ENCODE peak calls at places on chromosomes 5 and 9, in four cellular contexts. One of them, this sample, is unnamed.
A peak's percentile ranks its signal among the peaks of the same experiment; 100 is the strongest.

GRCh38 chr9:73892371-73892770 is 604.8 kb upstream of the RORB start:
- DNase-seq in trophoblast cell: no peak
- DNase-seq in CD4-positive, CD25-positive, alpha-beta regulatory T cell: no peak
- DNase-seq in cardiac muscle cell: no peak
- DNase-seq in this sample: no peak

GRCh38 chr5:82355921-82356454 is 77.8 kb upstream of the RPS23 start:
- DNase-seq in cardiac muscle cell: no peak
- DNase-seq in trophoblast cell: no peak
- DNase-seq in CD4-positive, CD25-positive, alpha-beta regulatory T cell: no peak
- DNase-seq in this sample: no peak

GRCh38 chr9:97855486-97855875 is 2.5 kb downstream of the FOXE1 start:
- DNase-seq in cardiac muscle cell: no peak
- DNase-seq in CD4-positive, CD25-positive, alpha-beta regulatory T cell: no peak
- DNase-seq in trophoblast cell: no peak
- DNase-seq in this sample: no peak

GRCh38 chr9:99497641-99498040 is 275.6 kb downstream of the SEC61B start:
- DNase-seq in CD4-positive, CD25-positive, alpha-beta regulatory T cell: no peak
- DNase-seq in cardiac muscle cell: no peak
- DNase-seq in trophoblast cell: no peak
- DNase-seq in this sample: no peak

GRCh38 chr5:155872801-155873200 is 454.2 kb upstream of the SGCD start:
- DNase-seq in trophoblast cell: no peak
- DNase-seq in cardiac muscle cell: no peak
- DNase-seq in CD4-positive, CD25-positive, alpha-beta regulatory T cell: no peak
- DNase-seq in this sample: no peak

GRCh38 chr5:34970552-34970951 is 41.2 kb downstream of the DNAJC21 start:
- DNase-seq in trophoblast cell: no peak
- DNase-seq in cardiac muscle cell: no peak
- DNase-seq in CD4-positive, CD25-positive, alpha-beta regulatory T cell: no peak
- DNase-seq in this sample: no peak

GRCh38 chr9:33416996-33417395 is 14.6 kb upstream of the AQP7 start:
- DNase-seq in cardiac muscle cell: no peak
- DNase-seq in CD4-positive, CD25-positive, alpha-beta regulatory T cell: peak; percentile 83
- DNase-seq in trophoblast cell: no peak
- DNase-seq in this sample: peak; percentile 26

GRCh38 chr5:3836528-3836927 is 240.9 kb downstream of the IRX1 start:
- DNase-seq in trophoblast cell: peak; percentile 7
- DNase-seq in CD4-positive, CD25-positive, alpha-beta regulatory T cell: no peak
- DNase-seq in cardiac muscle cell: no peak
- DNase-seq in this sample: no peak

GRCh38 chr9:96331236-96331947 is 29.4 kb upstream of the HSD17B3 start:
- DNase-seq in CD4-positive, CD25-positive, alpha-beta regulatory T cell: no peak
- DNase-seq in cardiac muscle cell: no peak
- DNase-seq in trophoblast cell: peak; percentile 38
- DNase-seq in this sample: no peak

GRCh38 chr5:9956725-9957124 is 293.0 kb downstream of the ATPSCKMT start:
- DNase-seq in cardiac muscle cell: no peak
- DNase-seq in CD4-positive, CD25-positive, alpha-beta regulatory T cell: no peak
- DNase-seq in trophoblast cell: no peak
- DNase-seq in this sample: no peak

GRCh38 chr9:130106860-130107848 is 53.4 kb downstream of the GPR107 start:
- DNase-seq in cardiac muscle cell: peak; percentile 91
- DNase-seq in trophoblast cell: peak; percentile 88
- DNase-seq in CD4-positive, CD25-positive, alpha-beta regulatory T cell: peak; percentile 83
- DNase-seq in this sample: peak; percentile 58

GRCh38 chr9:77779010-77779409 is 130.9 kb upstream of the GNA14 start:
- DNase-seq in cardiac muscle cell: no peak
- DNase-seq in CD4-positive, CD25-positive, alpha-beta regulatory T cell: peak; percentile 41
- DNase-seq in trophoblast cell: no peak
- DNase-seq in this sample: no peak

GRCh38 chr9:106619211-106619610 is 243.8 kb upstream of the ZNF462 start:
- DNase-seq in CD4-positive, CD25-positive, alpha-beta regulatory T cell: no peak
- DNase-seq in trophoblast cell: no peak
- DNase-seq in cardiac muscle cell: no peak
- DNase-seq in this sample: no peak

GRCh38 chr5:132030610-132031009 is 19.2 kb upstream of the ACSL6 start:
- DNase-seq in cardiac muscle cell: no peak
- DNase-seq in CD4-positive, CD25-positive, alpha-beta regulatory T cell: no peak
- DNase-seq in trophoblast cell: no peak
- DNase-seq in this sample: no peak

GRCh38 chr5:151063136-151063544 is 17.7 kb downstream of the TNIP1 start:
- DNase-seq in trophoblast cell: peak; percentile 46
- DNase-seq in cardiac muscle cell: peak; percentile 28
- DNase-seq in CD4-positive, CD25-positive, alpha-beta regulatory T cell: no peak
- DNase-seq in this sample: no peak

GRCh38 chr9:132129535-132129934 is 32.3 kb upstream of the NTNG2 start:
- DNase-seq in cardiac muscle cell: no peak
- DNase-seq in CD4-positive, CD25-positive, alpha-beta regulatory T cell: no peak
- DNase-seq in trophoblast cell: no peak
- DNase-seq in this sample: no peak

DNA sequence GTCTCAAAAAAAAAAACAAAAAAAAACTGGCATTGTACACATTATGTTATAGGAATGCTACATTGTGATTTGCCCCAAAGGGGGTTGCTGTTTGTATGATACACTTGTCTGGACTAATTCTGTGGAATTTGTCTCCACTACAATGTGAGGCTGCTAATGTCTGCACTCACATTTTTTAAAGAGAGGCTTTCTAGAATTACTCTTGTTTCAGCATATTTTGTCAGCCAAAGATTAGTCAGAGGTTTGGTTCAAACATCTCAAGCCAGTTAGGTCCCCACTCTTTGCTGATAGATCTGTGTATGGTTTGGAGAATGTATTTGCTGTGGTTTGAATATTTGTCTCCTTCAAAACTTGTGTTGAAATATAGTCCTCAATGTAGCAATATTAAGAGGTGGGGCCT is 59.3 kb upstream of the ZNF169 start:
- DNase-seq in CD4-positive, CD25-positive, alpha-beta regulatory T cell: no peak
- DNase-seq in trophoblast cell: peak; percentile 79
- DNase-seq in cardiac muscle cell: no peak
- DNase-seq in this sample: no peak
- H3K9me3 ChIP-seq in CD4-positive, CD25-positive, alpha-beta regulatory T cell: peaks cover 23% of the 10 kb centered on the region
- H3K9me3 ChIP-seq in trophoblast cell: peaks cover 5% of the 10 kb centered on the region
- H3K9me3 ChIP-seq in cardiac muscle cell: no peaks in the 10 kb centered on the region
- H3K9me3 ChIP-seq in this sample: no peaks in the 10 kb centered on the region

GRCh38 chr5:12611132-12611531 is 706.9 kb upstream of the CTNND2 start:
- DNase-seq in cardiac muscle cell: no peak
- DNase-seq in CD4-positive, CD25-positive, alpha-beta regulatory T cell: no peak
- DNase-seq in trophoblast cell: no peak
- DNase-seq in this sample: no peak
- H3K9me3 ChIP-seq in cardiac muscle cell: no peaks in the 10 kb centered on the region
- H3K9me3 ChIP-seq in CD4-positive, CD25-positive, alpha-beta regulatory T cell: peaks cover 3% of the 10 kb centered on the region
- H3K9me3 ChIP-seq in trophoblast cell: no peaks in the 10 kb centered on the region
- H3K9me3 ChIP-seq in this sample: no peaks in the 10 kb centered on the region

GRCh38 chr5:179089502-179089901 is 29.3 kb downstream of the ZNF354C start:
- DNase-seq in cardiac muscle cell: no peak
- DNase-seq in CD4-positive, CD25-positive, alpha-beta regulatory T cell: no peak
- DNase-seq in trophoblast cell: no peak
- DNase-seq in this sample: no peak
- H3K9me3 ChIP-seq in cardiac muscle cell: no peaks in the 10 kb centered on the region
- H3K9me3 ChIP-seq in CD4-positive, CD25-positive, alpha-beta regulatory T cell: peaks cover 74% of the 10 kb centered on the region
- H3K9me3 ChIP-seq in trophoblast cell: peaks cover 8% of the 10 kb centered on the region
- H3K9me3 ChIP-seq in this sample: peaks cover 7% of the 10 kb centered on the region

GRCh38 chr5:141439411-141440141 is 9.3 kb downstream of the PCDHGA12 start:
- DNase-seq in trophoblast cell: peak; percentile 64
- DNase-seq in cardiac muscle cell: no peak
- DNase-seq in CD4-positive, CD25-positive, alpha-beta regulatory T cell: no peak
- DNase-seq in this sample: no peak
- H3K9me3 ChIP-seq in trophoblast cell: peaks cover 3% of the 10 kb centered on the region
- H3K9me3 ChIP-seq in cardiac muscle cell: no peaks in the 10 kb centered on the region
- H3K9me3 ChIP-seq in CD4-positive, CD25-positive, alpha-beta regulatory T cell: no peaks in the 10 kb centered on the region
- H3K9me3 ChIP-seq in this sample: no peaks in the 10 kb centered on the region

GRCh38 chr5:141223112-141223783 is at the start of gene PCDHB14:
- DNase-seq in trophoblast cell: peak; percentile 3
- DNase-seq in CD4-positive, CD25-positive, alpha-beta regulatory T cell: peak; percentile 5
- DNase-seq in cardiac muscle cell: peak; percentile 65
- DNase-seq in this sample: no peak
- H3K9me3 ChIP-seq in trophoblast cell: peaks cover 6% of the 10 kb centered on the region
- H3K9me3 ChIP-seq in CD4-positive, CD25-positive, alpha-beta regulatory T cell: peaks cover 10% of the 10 kb centered on the region
- H3K9me3 ChIP-seq in cardiac muscle cell: no peaks in the 10 kb centered on the region
- H3K9me3 ChIP-seq in this sample: peaks cover 5% of the 10 kb centered on the region

DNA sequence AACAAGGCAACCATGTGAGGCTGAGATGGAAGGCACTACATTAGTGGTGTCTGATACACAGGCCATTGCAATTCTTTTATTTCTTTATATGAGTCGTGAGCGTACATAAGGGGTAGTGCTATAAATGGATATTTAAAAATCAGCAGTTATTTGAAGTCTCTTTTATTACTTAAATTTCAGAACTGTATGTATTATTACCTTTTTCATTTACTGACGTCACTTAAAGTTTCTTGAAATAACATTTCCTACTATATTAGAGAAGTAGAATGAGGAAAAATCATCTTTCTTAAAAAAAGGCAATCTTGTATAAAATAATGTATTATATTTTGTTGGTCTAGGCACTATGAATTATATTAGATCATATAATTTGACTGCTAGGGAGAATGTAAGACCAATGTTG is 280.9 kb upstream of the CYLC2 start:
- DNase-seq in cardiac muscle cell: no peak
- DNase-seq in trophoblast cell: no peak
- DNase-seq in CD4-positive, CD25-positive, alpha-beta regulatory T cell: no peak
- DNase-seq in this sample: no peak
- H3K9me3 ChIP-seq in cardiac muscle cell: no peaks in the 10 kb centered on the region
- H3K9me3 ChIP-seq in trophoblast cell: no peaks in the 10 kb centered on the region
- H3K9me3 ChIP-seq in CD4-positive, CD25-positive, alpha-beta regulatory T cell: peaks cover 6% of the 10 kb centered on the region
- H3K9me3 ChIP-seq in this sample: no peaks in the 10 kb centered on the region

GRCh38 chr9:137947012-137947411 is 69.4 kb downstream of the CACNA1B start:
- DNase-seq in CD4-positive, CD25-positive, alpha-beta regulatory T cell: no peak
- DNase-seq in cardiac muscle cell: no peak
- DNase-seq in trophoblast cell: no peak
- DNase-seq in this sample: no peak
- H3K9me3 ChIP-seq in CD4-positive, CD25-positive, alpha-beta regulatory T cell: peaks cover 13% of the 10 kb centered on the region
- H3K9me3 ChIP-seq in cardiac muscle cell: no peaks in the 10 kb centered on the region
- H3K9me3 ChIP-seq in trophoblast cell: peaks cover 43% of the 10 kb centered on the region
- H3K9me3 ChIP-seq in this sample: no peaks in the 10 kb centered on the region

GRCh38 chr5:2708132-2708531 is 43.3 kb downstream of the IRX2 start:
- DNase-seq in cardiac muscle cell: no peak
- DNase-seq in trophoblast cell: no peak
- DNase-seq in CD4-positive, CD25-positive, alpha-beta regulatory T cell: no peak
- DNase-seq in this sample: no peak
- H3K9me3 ChIP-seq in cardiac muscle cell: no peaks in the 10 kb centered on the region
- H3K9me3 ChIP-seq in trophoblast cell: no peaks in the 10 kb centered on the region
- H3K9me3 ChIP-seq in CD4-positive, CD25-positive, alpha-beta regulatory T cell: no peaks in the 10 kb centered on the region
- H3K9me3 ChIP-seq in this sample: no peaks in the 10 kb centered on the region

GRCh38 chr5:180021900-180022299 is 49.7 kb downstream of the RNF130 start:
- DNase-seq in cardiac muscle cell: no peak
- DNase-seq in trophoblast cell: peak; percentile 33
- DNase-seq in CD4-positive, CD25-positive, alpha-beta regulatory T cell: no peak
- DNase-seq in this sample: no peak
- H3K9me3 ChIP-seq in cardiac muscle cell: no peaks in the 10 kb centered on the region
- H3K9me3 ChIP-seq in trophoblast cell: peaks cover 3% of the 10 kb centered on the region
- H3K9me3 ChIP-seq in CD4-positive, CD25-positive, alpha-beta regulatory T cell: no peaks in the 10 kb centered on the region
- H3K9me3 ChIP-seq in this sample: no peaks in the 10 kb centered on the region

DNA sequence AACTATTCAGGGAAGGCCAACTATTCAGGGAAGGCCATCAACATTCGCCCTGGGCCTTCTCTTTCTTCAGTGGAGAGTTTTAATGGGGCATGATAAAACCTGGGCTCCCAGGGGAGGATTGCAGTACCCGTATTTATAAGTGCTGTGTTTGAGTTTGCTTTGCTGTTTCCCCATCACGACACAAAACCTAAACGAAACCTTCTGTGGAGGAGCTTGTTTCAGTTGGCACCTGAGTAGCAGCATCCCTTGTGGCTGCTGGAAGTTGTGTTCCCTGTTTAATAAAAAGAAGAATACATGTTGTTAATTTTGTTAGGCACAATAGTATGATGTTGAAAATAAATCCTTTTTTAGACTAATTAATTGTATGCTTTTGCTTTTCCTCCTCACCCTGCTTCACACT is 8.3 kb downstream of the WDR31 start:
- DNase-seq in trophoblast cell: no peak
- DNase-seq in CD4-positive, CD25-positive, alpha-beta regulatory T cell: no peak
- DNase-seq in cardiac muscle cell: no peak
- DNase-seq in this sample: no peak
- H3K9me3 ChIP-seq in trophoblast cell: no peaks in the 10 kb centered on the region
- H3K9me3 ChIP-seq in CD4-positive, CD25-positive, alpha-beta regulatory T cell: no peaks in the 10 kb centered on the region
- H3K9me3 ChIP-seq in cardiac muscle cell: no peaks in the 10 kb centered on the region
- H3K9me3 ChIP-seq in this sample: no peaks in the 10 kb centered on the region

This sample was measured in T-helper 17 cell.